ENCODE peak calls at places on chromosomes 7 and 10, in six cellular contexts. I, L, K, J, V and F are unnamed samples.

GRCh38 chr10:128859738-128860386 is 607.2 kb upstream of the MGMT start:
- DNase-seq in I (peak; percentile 24), L (peak; percentile 15), K (peak; percentile 34), J (no peak), V (no peak), F (no peak)

GRCh38 chr10:114507449-114507848 is 103.1 kb upstream of the AFAP1L2 start:
- DNase-seq in I (no peak), L (peak; percentile 56), K (no peak), J (peak; percentile 34), V (no peak), F (no peak)

GRCh38 chr7:115260381-115260780 is 338.5 kb downstream of the MDFIC start:
- DNase-seq in I (no peak), L (no peak), K (no peak), J (no peak), V (no peak), F (no peak)

GRCh38 chr10:28833313-28833712 is 156.0 kb downstream of the BAMBI start:
- DNase-seq in I (no peak), L (no peak), K (no peak), J (no peak), V (no peak), F (no peak)

GRCh38 chr10:31147220-31147608 is 115.5 kb upstream of the ZNF438 start:
- DNase-seq in I (no peak), L (no peak), K (peak; percentile 26), J (no peak), V (no peak), F (no peak)

GRCh38 chr10:100927266-100927665 is 14.5 kb downstream of the SLF2 start:
- DNase-seq in I (no peak), L (no peak), K (no peak), J (no peak), V (no peak), F (no peak)

GRCh38 chr10:132665946-132666732 is 119.8 kb downstream of the NKX6-2 start:
- DNase-seq in I (no peak), L (no peak), K (no peak), J (no peak), V (no peak), F (no peak)

GRCh38 chr10:79404231-79404609 is 41.2 kb downstream of the ZCCHC24 start:
- DNase-seq in I (peak; percentile 66), L (peak; percentile 82), K (no peak), J (peak; percentile 66), V (no peak), F (no peak)

GRCh38 chr10:93422121-93422520 is 60.0 kb downstream of the MYOF start:
- DNase-seq in I (no peak), L (no peak), K (no peak), J (no peak), V (no peak), F (no peak)

GRCh38 chr7:1549357-1550004 is 6.5 kb downstream of the TMEM184A start:
- DNase-seq in I (no peak), L (no peak), K (no peak), J (no peak), V (no peak), F (no peak)

GRCh38 chr7:1546909-1547776 is 8.9 kb downstream of the TMEM184A start:
- DNase-seq in I (no peak), L (no peak), K (no peak), J (no peak), V (no peak), F (no peak)

GRCh38 chr7:1547777-1548437 is 8.1 kb downstream of the TMEM184A start:
- DNase-seq in I (no peak), L (no peak), K (no peak), J (no peak), V (no peak), F (no peak)

GRCh38 chr7:1548944-1549343 is 7.1 kb downstream of the TMEM184A start:
- DNase-seq in I (no peak), L (no peak), K (no peak), J (no peak), V (no peak), F (no peak)

DNA sequence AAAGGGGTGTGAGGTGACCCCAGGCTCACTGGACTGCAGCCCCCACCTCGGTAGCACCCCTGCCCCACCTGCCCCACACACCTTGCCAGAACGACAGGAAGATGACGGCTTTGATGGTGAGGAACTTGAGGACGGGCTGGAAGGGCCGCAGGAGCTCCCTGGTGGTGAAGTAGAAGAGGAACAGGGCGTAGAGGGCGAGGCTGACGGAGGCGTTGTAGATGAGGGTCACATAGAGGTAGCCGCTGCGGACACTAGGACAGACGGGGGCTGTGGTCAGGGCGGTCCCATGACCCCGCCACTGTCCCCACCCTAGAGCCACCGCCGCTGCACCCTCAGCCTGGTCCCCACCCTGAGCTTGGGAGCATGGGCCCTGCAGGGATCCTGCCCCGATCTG is 7.6 kb downstream of the TMEM184A start:
- DNase-seq in I (no peak), L (no peak), K (no peak), J (no peak), V (no peak), F (no peak)
- TF ChIP-seq CTCF in I (no peak), L (no peak), K (no peak), J (no peak), V (no peak), F (no peak)

GRCh38 chr7:2997014-2997413 is 46.7 kb downstream of the CARD11 start:
- DNase-seq in I (no peak), L (no peak), K (no peak), J (no peak), V (no peak), F (no peak)
- TF ChIP-seq CTCF in I (no peak), L (no peak), K (no peak), J (no peak), V (no peak), F (no peak)

DNA sequence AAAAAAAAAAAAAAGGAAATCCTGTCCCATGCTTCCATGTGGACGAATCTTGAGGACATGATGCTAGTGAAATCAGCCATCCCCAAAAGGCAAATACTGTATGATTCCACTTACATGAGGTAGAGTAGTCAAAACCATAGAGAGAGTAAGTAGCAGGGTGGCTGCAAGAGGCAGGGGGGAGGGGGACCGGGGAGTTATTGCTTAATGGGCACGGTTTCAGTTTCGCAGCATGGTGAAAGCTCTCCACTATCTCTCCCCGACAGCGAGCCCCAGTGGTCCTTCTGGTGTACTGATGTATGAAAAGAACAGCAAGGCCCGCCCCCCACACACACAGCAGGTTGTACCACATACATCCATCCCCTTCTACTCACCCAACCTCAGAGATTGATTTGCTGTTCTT is 32.8 kb downstream of the NOD1 start:
- DNase-seq in I (peak; percentile 74), L (peak; percentile 60), K (no peak), J (peak; percentile 48), V (peak; percentile 81), F (no peak)
- TF ChIP-seq CTCF in I (peak; percentile 59), L (no peak), K (no peak), J (no peak), V (peak; percentile 13), F (no peak)

DNA sequence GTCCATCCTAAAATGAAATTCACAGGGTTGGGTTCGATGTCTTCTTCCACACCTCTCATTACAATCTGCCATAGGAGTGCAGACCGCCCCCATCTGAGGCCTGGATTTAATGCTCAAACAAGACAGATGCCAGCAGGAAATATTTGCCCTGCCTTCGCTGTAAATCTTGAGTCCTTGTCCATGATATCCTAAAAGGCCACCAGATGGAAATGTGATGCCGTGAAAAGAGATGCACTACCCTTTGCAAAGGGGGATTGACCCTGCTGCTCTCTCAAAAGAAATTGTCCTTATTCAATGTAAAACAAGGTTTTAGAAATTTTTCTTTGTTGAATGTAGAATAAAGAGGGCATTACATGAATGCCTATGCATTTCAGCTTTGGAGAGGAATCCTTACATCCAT is 37.5 kb downstream of the AGAP4 start:
- DNase-seq in I (no peak), L (no peak), K (no peak), J (no peak), V (no peak), F (no peak)
- TF ChIP-seq CTCF in I (peak; percentile 53), L (no peak), K (no peak), J (no peak), V (no peak), F (peak; percentile 20)